ENCODE peak calls at places on chromosomes 6 and 20, in eight cellular contexts. A, F, L, D, E, W, X and K are unnamed samples.

GRCh38 chr20:35303382-35303734 is 11.1 kb upstream of the FAM83C start:
- DNase-seq in E (no peak), L (no peak), X (no peak), F (no peak), A (no peak), W (no peak), D (no peak), K (no peak)

GRCh38 chr6:31466466-31466865 is 31.5 kb upstream of the MICB start:
- DNase-seq in X (no peak), D (no peak), L (no peak), F (no peak), W (no peak), A (no peak), E (no peak), K (no peak)

GRCh38 chr20:35296101-35296554 is 3.9 kb upstream of the FAM83C start:
- DNase-seq in E (no peak), D (no peak), F (no peak), W (no peak), A (no peak), L (no peak), X (no peak), K (no peak)

GRCh38 chr20:6671829-6672228 is 95.7 kb upstream of the BMP2 start:
- DNase-seq in L (no peak), D (no peak), F (no peak), W (no peak), A (no peak), E (no peak), X (no peak), K (no peak)

GRCh38 chr6:135310291-135310690 is 129.2 kb downstream of the MYB start:
- DNase-seq in E (no peak), F (peak; percentile 2), X (peak; percentile 26), D (no peak), A (no peak), L (peak; percentile 42), W (no peak), K (no peak)

GRCh38 chr20:48631114-48632016 is 196.4 kb downstream of the PREX1 start:
- DNase-seq in X (peak; percentile 36), A (no peak), F (peak; percentile 51), E (no peak), L (no peak), D (no peak), W (peak; percentile 17), K (no peak)

GRCh38 chr6:55772730-55773129 is 102.7 kb downstream of the BMP5 start:
- DNase-seq in X (no peak), L (no peak), W (no peak), E (no peak), D (no peak), A (peak; percentile 53), F (no peak), K (no peak)

GRCh38 chr20:41983159-41983558 is 365.0 kb upstream of the CHD6 start:
- DNase-seq in A (no peak), E (no peak), L (no peak), F (no peak), X (no peak), D (no peak), W (no peak), K (no peak)

GRCh38 chr6:119334535-119335264 is 14.9 kb downstream of the MAN1A1 start:
- DNase-seq in A (no peak), E (no peak), L (no peak), W (no peak), D (no peak), X (peak; percentile 62), F (no peak), K (no peak)

GRCh38 chr20:19254086-19254821 is 41.8 kb downstream of the SLC24A3 start:
- DNase-seq in L (no peak), A (no peak), F (no peak), D (no peak), X (peak; percentile 43), E (no peak), W (peak; percentile 62), K (no peak)

GRCh38 chr6:96836579-96837137 is 619 bp downstream of the GPR63 start:
- DNase-seq in W (peak; percentile 47), L (no peak), E (peak; percentile 12), F (peak; percentile 13), D (peak; percentile 29), X (peak; percentile 25), A (no peak), K (no peak)

GRCh38 chr6:144405173-144405572 is 120.0 kb downstream of the UTRN start:
- DNase-seq in D (no peak), L (no peak), E (no peak), A (no peak), F (peak; percentile 75), W (no peak), X (peak; percentile 87), K (no peak)

GRCh38 chr6:166802437-166802836 is 153.9 kb downstream of the RNASET2 start:
- DNase-seq in A (no peak), W (no peak), L (no peak), X (no peak), F (no peak), E (no peak), D (no peak), K (no peak)
- H3K4me1 ChIP-seq in A (no peaks in the 10 kb centered on the region), W (no peaks in the 10 kb centered on the region), L (no peaks in the 10 kb centered on the region), X (no peaks in the 10 kb centered on the region), F (no peaks in the 10 kb centered on the region), E (peaks cover 10% of the 10 kb centered on the region), D (no peaks in the 10 kb centered on the region), K (no peaks in the 10 kb centered on the region)

GRCh38 chr6:35722121-35722761 is 14.6 kb upstream of the ARMC12 start:
- DNase-seq in W (no peak), E (no peak), X (peak; percentile 54), L (no peak), D (peak; percentile 87), F (peak; percentile 41), A (no peak), K (peak; percentile 59)
- H3K4me1 ChIP-seq in W (peaks cover 16% of the 10 kb centered on the region), E (peaks cover 36% of the 10 kb centered on the region), X (peaks cover 61% of the 10 kb centered on the region), L (peaks cover 93% of the 10 kb centered on the region), D (peaks cover 52% of the 10 kb centered on the region), F (peaks cover 26% of the 10 kb centered on the region), A (peaks cover 9% of the 10 kb centered on the region), K (peaks cover 70% of the 10 kb centered on the region)

GRCh38 chr6:63859520-63859919 is 223.9 kb downstream of the PHF3 start:
- DNase-seq in L (no peak), X (peak; percentile 46), D (no peak), W (no peak), E (no peak), F (peak; percentile 8), A (no peak), K (no peak)
- H3K4me1 ChIP-seq in L (no peaks in the 10 kb centered on the region), X (peaks cover 6% of the 10 kb centered on the region), D (no peaks in the 10 kb centered on the region), W (peaks cover 7% of the 10 kb centered on the region), E (no peaks in the 10 kb centered on the region), F (peaks cover 2% of the 10 kb centered on the region), A (peaks cover 15% of the 10 kb centered on the region), K (peaks cover 3% of the 10 kb centered on the region)

GRCh38 chr6:14658909-14659561 is 541.5 kb downstream of the CD83 start:
- DNase-seq in W (peak; percentile 53), X (peak; percentile 57), D (no peak), E (no peak), F (no peak), A (peak; percentile 61), L (no peak), K (no peak)

GRCh38 chr6:14664112-14664592 is 546.6 kb downstream of the CD83 start:
- DNase-seq in X (no peak), L (peak; percentile 98), D (no peak), F (no peak), W (no peak), E (no peak), A (no peak), K (no peak)

GRCh38 chr6:14661188-14661587 is 543.6 kb downstream of the CD83 start:
- DNase-seq in L (peak; percentile 79), E (no peak), X (no peak), W (no peak), D (no peak), F (peak; percentile 34), A (no peak), K (no peak)

GRCh38 chr6:14660767-14661166 is 543.2 kb downstream of the CD83 start:
- DNase-seq in W (no peak), F (no peak), D (no peak), L (peak; percentile 48), E (no peak), A (no peak), X (no peak), K (no peak)

GRCh38 chr6:14661696-14662095 is 544.1 kb downstream of the CD83 start:
- DNase-seq in F (no peak), A (no peak), E (no peak), X (no peak), D (no peak), W (no peak), L (no peak), K (no peak)
- H3K4me1 ChIP-seq in F (peaks cover 8% of the 10 kb centered on the region), A (peaks cover 43% of the 10 kb centered on the region), E (peaks cover 14% of the 10 kb centered on the region), X (peaks cover 8% of the 10 kb centered on the region), D (no peaks in the 10 kb centered on the region), W (peaks cover 22% of the 10 kb centered on the region), L (peaks cover 93% of the 10 kb centered on the region), K (no peaks in the 10 kb centered on the region)

GRCh38 chr20:62409935-62410741 is 3.1 kb upstream of the CABLES2 start:
- DNase-seq in F (peak; percentile 9), L (peak; percentile 67), E (peak; percentile 65), X (peak; percentile 13), A (peak; percentile 59), D (peak; percentile 76), W (peak; percentile 46), K (peak; percentile 60)
- H3K4me1 ChIP-seq in F (peaks cover 11% of the 10 kb centered on the region), L (peaks cover 42% of the 10 kb centered on the region), E (peaks cover 18% of the 10 kb centered on the region), X (peaks cover 28% of the 10 kb centered on the region), A (peaks cover 19% of the 10 kb centered on the region), D (peaks cover 4% of the 10 kb centered on the region), W (no peaks in the 10 kb centered on the region), K (peaks cover 33% of the 10 kb centered on the region)

GRCh38 chr6:41787219-41787917 is at the start of gene TOMM6:
- DNase-seq in F (peak; percentile 95), D (peak; percentile 98), L (peak; percentile 97), W (peak; percentile 98), X (peak; percentile 97), A (peak; percentile 96), E (peak; percentile 95), K (peak; percentile 96)
- H3K4me1 ChIP-seq in F (peaks cover 4% of the 10 kb centered on the region), D (no peaks in the 10 kb centered on the region), L (peaks cover 39% of the 10 kb centered on the region), W (peaks cover 4% of the 10 kb centered on the region), X (peaks cover 20% of the 10 kb centered on the region), A (peaks cover 17% of the 10 kb centered on the region), E (peaks cover 5% of the 10 kb centered on the region), K (peaks cover 12% of the 10 kb centered on the region)

GRCh38 chr6:89352329-89353117 is at the start of gene UBE2J1:
- DNase-seq in W (peak; percentile 98), A (peak; percentile 82), D (peak; percentile 98), F (peak; percentile 94), E (peak; percentile 84), L (peak; percentile 86), X (peak; percentile 98), K (peak; percentile 97)
- H3K4me1 ChIP-seq in W (peaks cover 27% of the 10 kb centered on the region), A (peaks cover 10% of the 10 kb centered on the region), D (peaks cover 12% of the 10 kb centered on the region), F (no peaks in the 10 kb centered on the region), E (peaks cover 6% of the 10 kb centered on the region), L (peaks cover 69% of the 10 kb centered on the region), X (peaks cover 25% of the 10 kb centered on the region), K (peaks cover 41% of the 10 kb centered on the region)

GRCh38 chr20:3784226-3784853 is 2.2 kb downstream of the CENPB start:
- DNase-seq in D (peak; percentile 50), F (no peak), L (no peak), A (no peak), E (no peak), X (no peak), W (peak; percentile 44), K (peak; percentile 5)
- H3K4me1 ChIP-seq in D (peaks cover 11% of the 10 kb centered on the region), F (peaks cover 21% of the 10 kb centered on the region), L (peaks cover 38% of the 10 kb centered on the region), A (peaks cover 41% of the 10 kb centered on the region), E (peaks cover 17% of the 10 kb centered on the region), X (peaks cover 5% of the 10 kb centered on the region), W (peaks cover 18% of the 10 kb centered on the region), K (peaks cover 51% of the 10 kb centered on the region)

GRCh38 chr20:62643521-62644043 is 1.3 kb downstream of the SLCO4A1 start:
- DNase-seq in D (no peak), X (no peak), L (no peak), F (no peak), W (peak; percentile 32), A (peak; percentile 23), E (no peak), K (no peak)
- H3K4me1 ChIP-seq in D (no peaks in the 10 kb centered on the region), X (no peaks in the 10 kb centered on the region), L (peaks cover 57% of the 10 kb centered on the region), F (no peaks in the 10 kb centered on the region), W (no peaks in the 10 kb centered on the region), A (peaks cover 44% of the 10 kb centered on the region), E (peaks cover 10% of the 10 kb centered on the region), K (peaks cover 17% of the 10 kb centered on the region)

GRCh38 chr20:25251019-25251418 is 3.1 kb downstream of the PYGB start:
- DNase-seq in L (no peak), D (no peak), W (no peak), A (no peak), F (no peak), E (no peak), X (no peak), K (no peak)
- H3K4me1 ChIP-seq in L (peaks cover 28% of the 10 kb centered on the region), D (peaks cover 16% of the 10 kb centered on the region), W (peaks cover 31% of the 10 kb centered on the region), A (peaks cover 52% of the 10 kb centered on the region), F (peaks cover 6% of the 10 kb centered on the region), E (peaks cover 34% of the 10 kb centered on the region), X (peaks cover 76% of the 10 kb centered on the region), K (peaks cover 70% of the 10 kb centered on the region)